ENCODE peak calls at places on chromosome 15, in seven cellular contexts. One of them, this sample, is unnamed.

GRCh38 chr15:31467361-31467760 is 140.7 kb downstream of the KLF13 start:
- DNase-seq in choroid plexus epithelial cell: no peak
- DNase-seq in anterior cingulate cortex: no peak
- DNase-seq in GM04504: no peak
- DNase-seq in M059J: peak
- DNase-seq in GM12891: no peak
- DNase-seq in H9: peak
- DNase-seq in this sample: no peak

GRCh38 chr15:60673918-60674558 is 195.1 kb upstream of the ICE2 start:
- DNase-seq in GM04504: peak
- DNase-seq in choroid plexus epithelial cell: peak
- DNase-seq in M059J: peak
- DNase-seq in anterior cingulate cortex: no peak
- DNase-seq in H9: no peak
- DNase-seq in GM12891: no peak
- DNase-seq in this sample: peak

GRCh38 chr15:59751552-59752413 is 62.7 kb upstream of the BNIP2 start:
- DNase-seq in GM12891: no peak
- DNase-seq in anterior cingulate cortex: no peak
- DNase-seq in M059J: peak
- DNase-seq in H9: no peak
- DNase-seq in GM04504: no peak
- DNase-seq in choroid plexus epithelial cell: peak
- DNase-seq in this sample: no peak

GRCh38 chr15:72358121-72358520 is 17.7 kb downstream of the HEXA start:
- DNase-seq in H9: no peak
- DNase-seq in anterior cingulate cortex: no peak
- DNase-seq in GM04504: no peak
- DNase-seq in GM12891: no peak
- DNase-seq in choroid plexus epithelial cell: no peak
- DNase-seq in M059J: no peak
- DNase-seq in this sample: no peak

GRCh38 chr15:26767169-26767670 is 5.6 kb downstream of the GABRB3 start:
- DNase-seq in anterior cingulate cortex: no peak
- DNase-seq in GM04504: no peak
- DNase-seq in H9: peak
- DNase-seq in GM12891: no peak
- DNase-seq in choroid plexus epithelial cell: no peak
- DNase-seq in M059J: no peak
- DNase-seq in this sample: no peak

GRCh38 chr15:45205192-45205591 is 17.4 kb upstream of the SHF start:
- DNase-seq in H9: peak
- DNase-seq in M059J: peak
- DNase-seq in GM12891: no peak
- DNase-seq in anterior cingulate cortex: peak
- DNase-seq in choroid plexus epithelial cell: peak
- DNase-seq in GM04504: peak
- DNase-seq in this sample: no peak

GRCh38 chr15:59595434-59595915 is 16.1 kb upstream of the GCNT3 start:
- DNase-seq in choroid plexus epithelial cell: no peak
- DNase-seq in GM04504: no peak
- DNase-seq in M059J: no peak
- DNase-seq in GM12891: no peak
- DNase-seq in H9: no peak
- DNase-seq in anterior cingulate cortex: no peak
- DNase-seq in this sample: no peak

GRCh38 chr15:62850791-62851291 is 191.7 kb upstream of the TPM1 start:
- DNase-seq in H9: no peak
- DNase-seq in M059J: peak
- DNase-seq in choroid plexus epithelial cell: peak
- DNase-seq in GM12891: no peak
- DNase-seq in anterior cingulate cortex: no peak
- DNase-seq in GM04504: no peak
- DNase-seq in this sample: no peak

GRCh38 chr15:74399511-74400312 is 32.3 kb upstream of the CYP11A1 start:
- DNase-seq in GM12891: no peak
- DNase-seq in H9: no peak
- DNase-seq in choroid plexus epithelial cell: peak
- DNase-seq in GM04504: no peak
- DNase-seq in M059J: peak
- DNase-seq in anterior cingulate cortex: no peak
- DNase-seq in this sample: no peak

GRCh38 chr15:86743283-86743903 is 663.7 kb downstream of the AGBL1 start:
- DNase-seq in M059J: peak
- DNase-seq in choroid plexus epithelial cell: no peak
- DNase-seq in GM04504: no peak
- DNase-seq in H9: peak
- DNase-seq in GM12891: no peak
- DNase-seq in anterior cingulate cortex: no peak
- DNase-seq in this sample: no peak

GRCh38 chr15:38176696-38177095 is 75.9 kb upstream of the SPRED1 start:
- DNase-seq in anterior cingulate cortex: no peak
- DNase-seq in H9: no peak
- DNase-seq in M059J: no peak
- DNase-seq in GM12891: no peak
- DNase-seq in choroid plexus epithelial cell: peak
- DNase-seq in GM04504: no peak
- DNase-seq in this sample: peak

GRCh38 chr15:99507016-99507731 is 58.6 kb upstream of the MEF2A start:
- DNase-seq in GM12891: no peak
- DNase-seq in anterior cingulate cortex: no peak
- DNase-seq in GM04504: no peak
- DNase-seq in M059J: peak
- DNase-seq in choroid plexus epithelial cell: peak
- DNase-seq in H9: no peak
- DNase-seq in this sample: peak

GRCh38 chr15:78727561-78727960 is 83.7 kb downstream of the ADAMTS7 start:
- DNase-seq in choroid plexus epithelial cell: peak
- DNase-seq in GM04504: no peak
- DNase-seq in anterior cingulate cortex: no peak
- DNase-seq in GM12891: no peak
- DNase-seq in M059J: peak
- DNase-seq in H9: peak
- DNase-seq in this sample: no peak

GRCh38 chr15:78072080-78072892 is 5.2 kb downstream of the TBC1D2B start:
- DNase-seq in M059J: peak
- DNase-seq in H9: no peak
- DNase-seq in anterior cingulate cortex: peak
- DNase-seq in GM12891: no peak
- DNase-seq in GM04504: peak
- DNase-seq in choroid plexus epithelial cell: peak
- DNase-seq in this sample: peak

GRCh38 chr15:76058714-76059319 is 968 bp upstream of the TMEM266 start:
- DNase-seq in H9: peak
- DNase-seq in GM12891: peak
- DNase-seq in choroid plexus epithelial cell: peak
- DNase-seq in M059J: peak
- DNase-seq in anterior cingulate cortex: peak
- DNase-seq in GM04504: no peak
- DNase-seq in this sample: no peak

GRCh38 chr15:66077320-66077663 is 176.3 kb downstream of the MEGF11 start:
- DNase-seq in GM04504: no peak
- DNase-seq in H9: no peak
- DNase-seq in anterior cingulate cortex: no peak
- DNase-seq in choroid plexus epithelial cell: no peak
- DNase-seq in M059J: no peak
- DNase-seq in GM12891: no peak
- DNase-seq in this sample: no peak

GRCh38 chr15:71599404-71600225 is 210.7 kb upstream of the NR2E3 start:
- DNase-seq in GM12891: no peak
- DNase-seq in M059J: no peak
- DNase-seq in GM04504: no peak
- DNase-seq in anterior cingulate cortex: no peak
- DNase-seq in choroid plexus epithelial cell: no peak
- DNase-seq in H9: no peak
- DNase-seq in this sample: no peak

GRCh38 chr15:88897456-88898194 is 2.3 kb upstream of the HAPLN3 start:
- DNase-seq in choroid plexus epithelial cell: peak
- DNase-seq in M059J: peak
- DNase-seq in H9: no peak
- DNase-seq in GM04504: peak
- DNase-seq in GM12891: no peak
- DNase-seq in anterior cingulate cortex: peak
- DNase-seq in this sample: peak

GRCh38 chr15:63492541-63493077 is 11.8 kb upstream of the USP3 start:
- DNase-seq in GM04504: no peak
- DNase-seq in H9: no peak
- DNase-seq in GM12891: no peak
- DNase-seq in choroid plexus epithelial cell: peak
- DNase-seq in M059J: peak
- DNase-seq in anterior cingulate cortex: no peak
- DNase-seq in this sample: no peak

GRCh38 chr15:52529289-52529929 is 729 bp upstream of the MYO5A start:
- DNase-seq in anterior cingulate cortex: peak
- DNase-seq in choroid plexus epithelial cell: no peak
- DNase-seq in GM12891: no peak
- DNase-seq in M059J: no peak
- DNase-seq in GM04504: no peak
- DNase-seq in H9: peak
- DNase-seq in this sample: no peak

GRCh38 chr15:70301396-70301795 is 203.7 kb upstream of the TLE3 start:
- DNase-seq in anterior cingulate cortex: no peak
- DNase-seq in choroid plexus epithelial cell: no peak
- DNase-seq in M059J: no peak
- DNase-seq in GM04504: no peak
- DNase-seq in H9: no peak
- DNase-seq in GM12891: no peak
- DNase-seq in this sample: no peak

GRCh38 chr15:75347222-75348033 is 589 bp downstream of the NEIL1 start:
- DNase-seq in H9: peak
- DNase-seq in M059J: no peak
- DNase-seq in choroid plexus epithelial cell: peak
- DNase-seq in anterior cingulate cortex: peak
- DNase-seq in GM04504: no peak
- DNase-seq in GM12891: peak
- DNase-seq in this sample: no peak

GRCh38 chr15:41334293-41335120 is 1.8 kb downstream of the NUSAP1 start:
- DNase-seq in choroid plexus epithelial cell: no peak
- DNase-seq in M059J: peak
- DNase-seq in GM12891: no peak
- DNase-seq in H9: no peak
- DNase-seq in GM04504: no peak
- DNase-seq in anterior cingulate cortex: no peak
- DNase-seq in this sample: no peak

GRCh38 chr15:43792761-43793493 is 807 bp downstream of the SERF2 start:
- DNase-seq in M059J: no peak
- DNase-seq in GM04504: no peak
- DNase-seq in GM12891: no peak
- DNase-seq in H9: no peak
- DNase-seq in choroid plexus epithelial cell: peak
- DNase-seq in anterior cingulate cortex: no peak
- DNase-seq in this sample: no peak

GRCh38 chr15:37037256-37037655 is 63.1 kb downstream of the MEIS2 start:
- DNase-seq in GM04504: no peak
- DNase-seq in M059J: no peak
- DNase-seq in GM12891: no peak
- DNase-seq in H9: no peak
- DNase-seq in choroid plexus epithelial cell: no peak
- DNase-seq in anterior cingulate cortex: no peak
- DNase-seq in this sample: no peak

GRCh38 chr15:66836476-66837030 is 134.5 kb downstream of the SMAD6 start:
- DNase-seq in GM04504: no peak
- DNase-seq in choroid plexus epithelial cell: no peak
- DNase-seq in GM12891: no peak
- DNase-seq in H9: no peak
- DNase-seq in anterior cingulate cortex: no peak
- DNase-seq in M059J: no peak
- DNase-seq in this sample: no peak

GRCh38 chr15:75904241-75904631 is 558 bp downstream of the FBXO22 start:
- DNase-seq in choroid plexus epithelial cell: peak
- DNase-seq in anterior cingulate cortex: no peak
- DNase-seq in M059J: peak
- DNase-seq in H9: peak
- DNase-seq in GM04504: no peak
- DNase-seq in GM12891: peak
- DNase-seq in this sample: no peak

GRCh38 chr15:37031198-37031597 is 69.2 kb downstream of the MEIS2 start:
- DNase-seq in anterior cingulate cortex: no peak
- DNase-seq in GM04504: no peak
- DNase-seq in H9: no peak
- DNase-seq in choroid plexus epithelial cell: peak
- DNase-seq in M059J: peak
- DNase-seq in GM12891: no peak
- DNase-seq in this sample: no peak